ENCODE peak calls at places on chromosomes 2 and 18, in ten cellular contexts. T, Z, G, F, H, C, M, U, I and Y are unnamed samples. For H3K4me1, the result is how much of the 10 kb centered on the place peaks cover.

GRCh38 chr2:234203135-234203984 is 152.9 kb downstream of the SPP2 start:
- DNase-seq in T (no peak), Z (peak), G (no peak), F (peak), H (no peak), C (no peak), M (no peak), U (peak), I (no peak), Y (peak)

GRCh38 chr2:44802409-44803099 is 138.9 kb upstream of the SIX3 start:
- DNase-seq in T (no peak), Z (no peak), G (no peak), F (no peak), H (no peak), C (no peak), M (no peak), U (no peak), I (no peak), Y (no peak)

GRCh38 chr18:525066-525797 is 24.7 kb upstream of the COLEC12 start:
- DNase-seq in T (no peak), Z (peak), G (no peak), F (no peak), H (no peak), C (no peak), M (no peak), U (peak), I (no peak), Y (no peak)

GRCh38 chr2:3219536-3219935 is 158.1 kb downstream of the EIPR1 start:
- DNase-seq in T (no peak), Z (no peak), G (no peak), F (no peak), H (no peak), C (no peak), M (no peak), U (no peak), I (no peak), Y (no peak)

GRCh38 chr18:8499810-8500663 is 109.2 kb upstream of the RAB12 start:
- DNase-seq in T (no peak), Z (no peak), G (no peak), F (no peak), H (no peak), C (no peak), M (no peak), U (no peak), I (no peak), Y (no peak)

GRCh38 chr2:69385443-69386151 is 1.4 kb downstream of the GFPT1 start:
- DNase-seq in T (no peak), Z (peak), G (no peak), F (peak), H (peak), C (no peak), M (no peak), U (peak), I (no peak), Y (peak)

GRCh38 chr18:58788971-58789797 is 75.5 kb upstream of the ZNF532 start:
- DNase-seq in T (no peak), Z (peak), G (peak), F (no peak), H (no peak), C (no peak), M (no peak), U (peak), I (no peak), Y (peak)

GRCh38 chr2:2579814-2580213 is 248.7 kb upstream of the MYT1L start:
- DNase-seq in T (no peak), Z (no peak), G (no peak), F (no peak), H (no peak), C (no peak), M (no peak), U (no peak), I (no peak), Y (no peak)

GRCh38 chr18:51531496-51531895 is 334.0 kb upstream of the MEX3C start:
- DNase-seq in T (no peak), Z (no peak), G (no peak), F (no peak), H (peak), C (no peak), M (no peak), U (no peak), I (no peak), Y (no peak)

GRCh38 chr2:30950339-30950738 is 143.1 kb upstream of the CAPN13 start:
- DNase-seq in T (no peak), Z (no peak), G (no peak), F (no peak), H (no peak), C (no peak), M (no peak), U (no peak), I (no peak), Y (no peak)

GRCh38 chr2:53235836-53236582 is 531.6 kb upstream of the CHAC2 start:
- DNase-seq in T (no peak), Z (no peak), G (no peak), F (no peak), H (no peak), C (no peak), M (no peak), U (no peak), I (no peak), Y (no peak)

GRCh38 chr2:114610677-114611076 is 168.2 kb downstream of the DPP10 start:
- DNase-seq in T (no peak), Z (no peak), G (no peak), F (no peak), H (no peak), C (no peak), M (peak), U (no peak), I (no peak), Y (no peak)

GRCh38 chr18:79381811-79382311 is 13.9 kb upstream of the NFATC1 start:
- DNase-seq in T (peak), Z (no peak), G (peak), F (no peak), H (no peak), C (no peak), M (no peak), U (no peak), I (no peak), Y (no peak)

GRCh38 chr2:9885036-9885684 is 41.9 kb downstream of the TAF1B start:
- DNase-seq in T (no peak), Z (peak), G (no peak), F (no peak), H (no peak), C (no peak), M (no peak), U (peak), I (no peak), Y (no peak)

GRCh38 chr2:109655287-109655686 is 41.1 kb downstream of the SOWAHC start:
- DNase-seq in T (no peak), Z (no peak), G (no peak), F (no peak), H (no peak), C (no peak), M (no peak), U (no peak), I (no peak), Y (no peak)

GRCh38 chr18:69239849-69240248 is 160.8 kb upstream of the DOK6 start:
- DNase-seq in T (no peak), Z (no peak), G (no peak), F (no peak), H (no peak), C (no peak), M (no peak), U (no peak), I (no peak), Y (no peak)

GRCh38 chr2:69978157-69978904 is 16.9 kb upstream of the ASPRV1 start:
- DNase-seq in T (peak), Z (no peak), G (no peak), F (no peak), H (peak), C (peak), M (no peak), U (no peak), I (no peak), Y (no peak)

GRCh38 chr2:69013837-69014796 is 1.1 kb downstream of the ANTXR1 start:
- DNase-seq in T (no peak), Z (peak), G (no peak), F (no peak), H (no peak), C (no peak), M (peak), U (peak), I (no peak), Y (no peak)

GRCh38 chr2:80126596-80127189 is 177.9 kb downstream of the LRRTM1 start:
- DNase-seq in T (no peak), Z (peak), G (no peak), F (no peak), H (no peak), C (no peak), M (no peak), U (peak), I (no peak), Y (no peak)

GRCh38 chr2:8551622-8552074 is 130.2 kb upstream of the ID2 start:
- DNase-seq in T (peak), Z (no peak), G (no peak), F (no peak), H (no peak), C (no peak), M (no peak), U (no peak), I (no peak), Y (no peak)

GRCh38 chr2:98324181-98324580 is 22.1 kb upstream of the CNGA3 start:
- DNase-seq in T (no peak), Z (peak), G (no peak), F (no peak), H (no peak), C (no peak), M (no peak), U (peak), I (no peak), Y (no peak)

GRCh38 chr18:56977771-56978170 is 169.1 kb upstream of the BOD1L2 start:
- DNase-seq in T (no peak), Z (no peak), G (no peak), F (no peak), H (no peak), C (no peak), M (no peak), U (no peak), I (no peak), Y (no peak)

GRCh38 chr2:25954199-25954752 is 28.0 kb downstream of the KIF3C start:
- DNase-seq in T (no peak), Z (no peak), G (no peak), F (no peak), H (no peak), C (no peak), M (no peak), U (no peak), I (no peak), Y (no peak)

GRCh38 chr2:196434217-196434616 is 205.3 kb upstream of the CCDC150 start:
- DNase-seq in T (no peak), Z (no peak), G (no peak), F (no peak), H (peak), C (no peak), M (no peak), U (no peak), I (no peak), Y (no peak)

GRCh38 chr2:196431957-196432356 is 207.6 kb upstream of the CCDC150 start:
- DNase-seq in T (no peak), Z (peak), G (no peak), F (peak), H (no peak), C (no peak), M (peak), U (peak), I (no peak), Y (peak)

GRCh38 chr2:196427996-196428634 is 211.4 kb upstream of the CCDC150 start:
- DNase-seq in T (no peak), Z (no peak), G (no peak), F (no peak), H (no peak), C (no peak), M (no peak), U (no peak), I (no peak), Y (no peak)

GRCh38 chr2:196433116-196433515 is 206.4 kb upstream of the CCDC150 start:
- DNase-seq in T (no peak), Z (no peak), G (no peak), F (no peak), H (no peak), C (no peak), M (no peak), U (no peak), I (no peak), Y (no peak)

DNA sequence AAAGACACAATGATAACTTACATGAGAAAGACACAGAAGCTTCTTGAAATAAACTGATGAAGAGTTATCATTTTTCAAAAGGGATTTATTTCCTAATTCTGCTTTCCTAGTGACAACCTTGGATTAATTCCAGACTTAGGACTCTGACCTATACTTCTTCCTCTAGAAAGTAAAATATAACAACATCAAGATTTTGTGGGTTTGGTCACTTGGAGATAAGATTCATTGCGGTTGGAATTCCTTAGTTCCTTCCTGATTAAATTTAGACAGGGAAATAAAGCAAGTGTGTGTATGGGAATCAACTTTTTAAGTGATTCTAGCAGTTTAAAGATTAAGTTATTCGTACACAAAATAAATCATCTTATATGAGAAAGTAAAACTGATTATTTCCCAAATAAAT is 208.4 kb upstream of the CCDC150 start:
- DNase-seq in T (no peak), Z (no peak), G (no peak), F (no peak), H (no peak), C (no peak), M (no peak), U (peak), I (no peak), Y (no peak)
- H3K4me1 ChIP-seq in T (under half), Z (under half), G (under half), F (under half), H (under half), C (under half), M (under half), U (under half), I (under half), Y (under half)

DNA sequence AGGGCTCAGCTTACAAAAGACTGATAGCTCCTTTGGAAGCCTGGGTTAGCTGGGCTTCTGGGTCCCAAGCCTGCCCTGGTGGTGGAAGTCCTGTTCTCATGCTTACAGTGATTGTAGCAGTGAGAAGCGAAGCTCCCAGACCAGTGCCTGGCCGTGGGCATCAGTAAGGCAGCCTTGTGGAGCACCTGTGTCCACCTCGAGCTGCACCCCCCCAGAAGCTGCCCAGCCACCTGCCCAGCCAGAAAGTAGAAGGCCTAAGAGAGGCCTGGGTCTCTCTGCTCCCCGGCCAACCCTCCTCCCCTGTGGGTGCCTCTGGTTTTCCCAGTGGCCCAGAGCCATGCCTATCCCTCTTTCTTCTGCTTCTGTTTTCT is 10.5 kb downstream of the GLI2 start:
- DNase-seq in T (no peak), Z (no peak), G (peak), F (no peak), H (no peak), C (peak), M (no peak), U (no peak), I (no peak), Y (no peak)
- H3K4me1 ChIP-seq in T (under half), Z (under half), G (under half), F (under half), H (under half), C (under half), M (under half), U (under half), I (under half), Y (under half)

DNA sequence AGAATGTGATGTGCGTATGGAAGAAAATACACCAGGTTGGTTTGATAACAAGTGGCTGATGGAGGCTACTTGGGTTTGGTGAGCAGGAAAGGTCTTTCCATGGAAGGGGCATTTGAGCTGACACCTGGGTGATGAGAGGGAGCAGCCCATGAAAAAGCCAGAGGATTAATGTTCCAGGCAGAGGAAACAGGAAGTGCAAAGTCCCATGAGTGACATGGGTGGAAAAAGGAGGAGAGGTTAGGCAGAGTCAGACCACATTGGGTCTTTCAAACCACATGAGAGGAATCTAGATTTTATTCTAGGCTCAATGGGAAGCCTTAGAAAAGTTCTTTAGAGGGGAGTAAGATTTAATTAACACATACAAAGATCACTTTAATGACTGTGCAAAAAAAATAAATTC is 195.7 kb downstream of the LRATD1 start:
- DNase-seq in T (no peak), Z (no peak), G (no peak), F (no peak), H (no peak), C (no peak), M (no peak), U (no peak), I (no peak), Y (no peak)
- H3K4me1 ChIP-seq in T (under half), Z (under half), G (under half), F (under half), H (under half), C (under half), M (under half), U (under half), I (under half), Y (under half)

GRCh38 chr2:203077458-203077857 is 62.8 kb downstream of the NBEAL1 start:
- DNase-seq in T (no peak), Z (peak), G (no peak), F (no peak), H (no peak), C (no peak), M (no peak), U (peak), I (no peak), Y (peak)

GRCh38 chr2:203070615-203071547 is 56.2 kb downstream of the NBEAL1 start:
- DNase-seq in T (no peak), Z (no peak), G (no peak), F (no peak), H (no peak), C (no peak), M (no peak), U (no peak), I (no peak), Y (no peak)

DNA sequence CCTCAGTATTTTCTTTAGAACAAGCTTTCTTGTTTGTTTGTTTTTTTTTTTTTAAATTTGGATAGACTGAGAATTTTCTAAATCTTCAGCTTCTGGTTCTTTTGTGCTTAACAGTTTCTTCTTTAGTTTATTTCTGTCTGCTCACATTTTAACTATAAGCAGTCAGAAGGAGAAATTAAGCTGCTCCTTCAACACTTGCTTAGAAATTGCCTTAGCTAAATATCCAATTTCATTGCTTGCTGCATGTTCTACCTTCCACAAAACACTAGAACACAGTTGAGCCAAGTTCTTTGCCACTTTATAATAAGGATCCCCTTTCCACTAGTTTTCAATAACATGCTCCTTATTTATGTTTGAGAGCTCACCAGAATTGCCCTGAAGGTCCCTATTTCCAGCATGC is 57.7 kb downstream of the NBEAL1 start:
- DNase-seq in T (no peak), Z (no peak), G (no peak), F (no peak), H (no peak), C (no peak), M (no peak), U (no peak), I (no peak), Y (no peak)
- H3K4me1 ChIP-seq in T (under half), Z (under half), G (under half), F (under half), H (under half), C (under half), M (under half), U (under half), I (under half), Y (under half)

GRCh38 chr2:230783101-230783500 is 70.5 kb downstream of the CAB39 start:
- DNase-seq in T (no peak), Z (no peak), G (no peak), F (no peak), H (no peak), C (no peak), M (no peak), U (no peak), I (no peak), Y (no peak)
- H3K4me1 ChIP-seq in T (under half), Z (under half), G (under half), F (half or more), H (under half), C (under half), M (under half), U (under half), I (under half), Y (under half)